ENCODE peak calls at places on chromosomes 7 and 10, in nine cellular contexts. M, G, S, E, O, F, D, P and V are unnamed samples.

GRCh38 chr7:2802504-2803341 is 41.4 kb downstream of the GNA12 start:
- DNase-seq in O (no peak), D (peak; percentile 72), S (no peak), F (peak; percentile 74), M (peak; percentile 33), G (no peak), P (peak; percentile 65), E (peak; percentile 43), V (peak; percentile 67)

GRCh38 chr10:69750011-69750373 is 51.7 kb upstream of the COL13A1 start:
- DNase-seq in S (no peak), E (no peak), G (no peak), D (no peak), F (no peak), P (no peak), M (no peak), O (no peak), V (no peak)

GRCh38 chr7:111012799-111013675 is 77.9 kb upstream of the LRRN3 start:
- DNase-seq in D (no peak), M (no peak), G (no peak), O (no peak), E (no peak), S (no peak), F (no peak), P (peak; percentile 5), V (no peak)

GRCh38 chr10:94320285-94320914 is 42.3 kb downstream of the NOC3L start:
- DNase-seq in O (peak; percentile 27), M (peak; percentile 70), P (peak; percentile 75), G (no peak), S (peak; percentile 70), D (peak; percentile 52), E (peak; percentile 68), F (peak; percentile 61), V (peak; percentile 73)

GRCh38 chr7:36600869-36601530 is 123.3 kb downstream of the AOAH start:
- DNase-seq in D (peak; percentile 70), O (peak; percentile 70), F (peak; percentile 34), S (no peak), E (no peak), M (no peak), P (peak; percentile 3), G (peak; percentile 53), V (no peak)

GRCh38 chr10:13872411-13872810 is 285.6 kb downstream of the PRPF18 start:
- DNase-seq in G (no peak), D (no peak), O (no peak), F (no peak), P (no peak), E (no peak), S (no peak), M (no peak), V (no peak)

GRCh38 chr7:158001621-158002320 is 585.9 kb downstream of the PTPRN2 start:
- DNase-seq in F (peak; percentile 42), O (no peak), D (no peak), P (no peak), S (no peak), M (peak; percentile 40), G (no peak), E (no peak), V (no peak)

GRCh38 chr7:114181280-114181679 is 233.3 kb upstream of the FOXP2 start:
- DNase-seq in O (no peak), E (no peak), P (no peak), S (no peak), D (no peak), M (no peak), G (no peak), F (no peak), V (no peak)

GRCh38 chr10:79976999-79977398 is 28.1 kb upstream of the SFTPD start:
- DNase-seq in M (no peak), F (no peak), P (no peak), E (no peak), S (no peak), D (no peak), G (no peak), O (no peak), V (no peak)

GRCh38 chr10:60914676-60915075 is 29.3 kb downstream of the RHOBTB1 start:
- DNase-seq in F (no peak), O (peak; percentile 29), S (peak; percentile 86), E (peak; percentile 58), P (peak; percentile 39), D (peak; percentile 93), M (no peak), G (peak; percentile 93), V (no peak)

GRCh38 chr10:79884006-79884405 is 57.5 kb downstream of the NUTM2E start:
- DNase-seq in D (no peak), S (no peak), G (no peak), O (no peak), F (no peak), E (no peak), P (no peak), M (no peak), V (no peak)

GRCh38 chr7:4703532-4703931 is 21.4 kb downstream of the FOXK1 start:
- DNase-seq in S (no peak), P (no peak), O (no peak), D (no peak), F (no peak), E (no peak), G (no peak), M (no peak), V (no peak)

GRCh38 chr7:93914581-93915066 is 6.9 kb upstream of the GNG11 start:
- DNase-seq in M (no peak), D (peak; percentile 71), O (no peak), P (peak; percentile 81), S (no peak), E (no peak), F (peak; percentile 86), G (no peak), V (no peak)

DNA sequence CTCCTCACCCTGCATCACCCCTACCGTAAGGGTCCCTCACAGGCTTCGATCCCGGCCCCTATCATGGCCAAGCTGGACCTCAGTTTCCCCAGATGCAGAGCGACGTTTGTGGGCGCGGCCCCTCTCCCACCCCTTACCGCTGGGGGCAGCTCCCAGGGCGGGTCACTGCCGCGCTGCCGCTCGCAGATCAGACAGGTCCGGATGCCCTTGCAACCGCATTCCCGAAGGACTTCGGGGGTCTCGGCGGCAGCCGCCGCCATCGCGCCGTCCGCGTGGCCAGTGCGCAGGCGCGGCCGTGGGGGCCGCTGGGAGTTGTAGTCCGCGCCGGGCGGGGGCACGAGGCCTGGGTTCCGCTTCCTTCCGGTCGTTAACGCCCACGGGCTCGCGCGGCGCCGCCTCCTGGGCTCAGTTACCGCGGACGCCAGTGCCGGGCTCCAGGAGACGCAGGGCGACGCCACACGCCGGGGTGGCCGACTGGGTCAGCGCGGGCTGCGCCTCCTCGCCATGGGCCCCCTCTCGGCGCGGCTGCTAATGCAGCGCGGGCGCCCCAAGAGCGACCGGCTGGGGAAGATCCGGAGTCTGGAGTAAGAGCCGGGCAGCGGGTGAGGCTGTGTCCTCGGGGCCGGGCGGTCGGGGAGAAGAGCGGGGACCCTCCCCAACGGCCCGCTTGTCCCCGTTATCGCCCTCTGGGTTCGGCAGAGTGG is at the start of the genes ALKBH4 and LRWD1:
- DNase-seq in E (peak; percentile 93), F (peak; percentile 89), G (peak; percentile 97), P (peak; percentile 91), O (peak; percentile 98), M (peak; percentile 91), D (peak; percentile 87), S (peak; percentile 91), V (peak; percentile 96)
- TF ChIP-seq POLR2A in E (peak; percentile 33), F (peak; percentile 88), G (no peak), P (peak; percentile 71), O (peak; percentile 97), M (peak; percentile 50), D (peak; percentile 88), S (peak; percentile 40), V (no peak)

GRCh38 chr10:31383810-31384588 is 65.0 kb downstream of the ZEB1 start:
- DNase-seq in M (no peak), O (no peak), D (no peak), E (no peak), S (no peak), P (no peak), G (no peak), F (no peak), V (no peak)
- TF ChIP-seq POLR2A in M (no peak), O (no peak), D (no peak), E (no peak), S (no peak), P (no peak), G (no peak), F (no peak), V (no peak)

GRCh38 chr7:34991938-34992840 is 45.1 kb downstream of the DPY19L1 start:
- DNase-seq in D (peak; percentile 70), F (peak; percentile 44), E (no peak), S (no peak), P (peak; percentile 77), G (no peak), M (no peak), O (peak; percentile 26), V (no peak)
- TF ChIP-seq POLR2A in D (no peak), F (no peak), E (no peak), S (no peak), P (peak; percentile 29), G (no peak), M (no peak), O (no peak), V (no peak)

GRCh38 chr10:62817120-62817762 is 1.1 kb upstream of the EGR2 start:
- DNase-seq in E (peak; percentile 80), O (no peak), G (no peak), S (peak; percentile 52), M (peak; percentile 33), F (peak; percentile 27), P (peak; percentile 29), D (peak; percentile 28), V (peak; percentile 70)
- TF ChIP-seq POLR2A in E (no peak), O (no peak), G (no peak), S (no peak), M (no peak), F (no peak), P (no peak), D (peak; percentile 23), V (no peak)

GRCh38 chr10:97445722-97446639 is at the start of the genes EXOSC1 and ZDHHC16:
- DNase-seq in S (peak; percentile 91), P (peak; percentile 96), E (peak; percentile 89), M (peak; percentile 96), O (peak; percentile 99), D (peak; percentile 97), G (peak; percentile 98), F (peak; percentile 96), V (peak; percentile 94)
- TF ChIP-seq POLR2A in S (peak; percentile 34), P (peak; percentile 84), E (peak; percentile 6), M (peak; percentile 87), O (peak; percentile 78), D (peak; percentile 74), G (peak; percentile 32), F (peak; percentile 80), V (no peak)

GRCh38 chr7:100024020-100024619 is 8.7 kb downstream of the ZKSCAN1 start:
- DNase-seq in F (no peak), P (no peak), D (no peak), E (no peak), M (no peak), O (no peak), S (no peak), G (no peak), V (no peak)
- TF ChIP-seq POLR2A in F (no peak), P (no peak), D (no peak), E (no peak), M (no peak), O (no peak), S (no peak), G (no peak), V (no peak)

GRCh38 chr10:3765376-3765667 is 19.7 kb downstream of the KLF6 start:
- DNase-seq in D (no peak), M (no peak), O (no peak), P (no peak), G (no peak), S (no peak), F (no peak), E (no peak), V (no peak)
- TF ChIP-seq POLR2A in D (no peak), M (no peak), O (no peak), P (no peak), G (no peak), S (no peak), F (no peak), E (no peak), V (no peak)

GRCh38 chr10:5449227-5449626 is 36.9 kb downstream of the NET1 start:
- DNase-seq in F (no peak), M (no peak), D (no peak), E (no peak), O (no peak), S (no peak), P (peak; percentile 56), G (no peak), V (no peak)
- TF ChIP-seq POLR2A in F (no peak), M (no peak), D (no peak), E (no peak), O (no peak), S (no peak), P (no peak), G (no peak), V (no peak)